ENCODE peak calls at places on chromosomes 7 and 10, in five cellular contexts. C is adrenal gland, S is cardiac fibroblast, A is fibroblast of mammary gland, Y is BJ. M is an unnamed sample.

GRCh38 chr10:22618081-22618785 is 96.1 kb downstream of the PIP4K2A start:
- DNase-seq in C (peak), S (peak), A (no peak), Y (no peak), M (peak)

GRCh38 chr10:6177880-6178281 is 24.9 kb upstream of the PFKFB3 start:
- DNase-seq in C (peak), S (no peak), A (no peak), Y (no peak), M (no peak)

GRCh38 chr7:130157700-130158099 is 47.5 kb downstream of the TMEM209 start:
- DNase-seq in C (no peak), S (no peak), A (no peak), Y (no peak), M (no peak)

GRCh38 chr7:41817386-41817785 is 114.5 kb upstream of the INHBA start:
- DNase-seq in C (no peak), S (no peak), A (peak), Y (no peak), M (peak)

GRCh38 chr7:132764762-132765161 is 188.5 kb upstream of the PLXNA4 start:
- DNase-seq in C (no peak), S (no peak), A (no peak), Y (no peak), M (no peak)

GRCh38 chr7:112594397-112594796 is 113.6 kb downstream of the LSMEM1 start:
- DNase-seq in C (no peak), S (peak), A (peak), Y (peak), M (peak)

GRCh38 chr10:97222346-97222961 is 36.7 kb upstream of the SLIT1 start:
- DNase-seq in C (peak), S (no peak), A (no peak), Y (no peak), M (no peak)

GRCh38 chr10:76035728-76036409 is 604.4 kb downstream of the LRMDA start:
- DNase-seq in C (peak), S (no peak), A (no peak), Y (no peak), M (no peak)

GRCh38 chr7:45656431-45656830 is 82.3 kb downstream of the ADCY1 start:
- DNase-seq in C (peak), S (no peak), A (no peak), Y (no peak), M (no peak)

GRCh38 chr10:62250594-62251198 is 17.9 kb downstream of the RTKN2 start:
- DNase-seq in C (no peak), S (no peak), A (peak), Y (no peak), M (peak)

GRCh38 chr10:49700997-49701396 is 21.5 kb downstream of the C10orf53 start:
- DNase-seq in C (no peak), S (no peak), A (no peak), Y (no peak), M (no peak)

GRCh38 chr10:44948713-44949112 is 10.9 kb upstream of the RASSF4 start:
- DNase-seq in C (peak), S (no peak), A (no peak), Y (no peak), M (no peak)

GRCh38 chr10:70054902-70055301 is 2.3 kb downstream of the MACROH2A2 start:
- DNase-seq in C (no peak), S (no peak), A (no peak), Y (no peak), M (no peak)

GRCh38 chr10:77168161-77168560 is 469.4 kb downstream of the KCNMA1 start:
- DNase-seq in C (no peak), S (no peak), A (no peak), Y (no peak), M (no peak)

GRCh38 chr10:86344714-86345161 is 21.9 kb downstream of the GRID1 start:
- DNase-seq in C (no peak), S (no peak), A (no peak), Y (no peak), M (no peak)

GRCh38 chr10:5527332-5528200 is 2.8 kb downstream of the CALML3 start:
- DNase-seq in C (no peak), S (no peak), A (no peak), Y (no peak), M (no peak)

GRCh38 chr10:5942471-5942870 is 34.9 kb downstream of the IL15RA start:
- DNase-seq in C (peak), S (peak), A (no peak), Y (no peak), M (no peak)

GRCh38 chr10:130728531-130729215 is 582.8 kb downstream of the TCERG1L start:
- DNase-seq in C (no peak), S (no peak), A (no peak), Y (no peak), M (no peak)

GRCh38 chr10:100109670-100110069 is 28.0 kb upstream of the CPN1 start:
- DNase-seq in C (no peak), S (no peak), A (no peak), Y (no peak), M (no peak)

GRCh38 chr10:128709975-128710794 is 584.0 kb upstream of the MKI67 start:
- DNase-seq in C (no peak), S (no peak), A (no peak), Y (no peak), M (no peak)

GRCh38 chr10:106836923-106837322 is 327.6 kb downstream of the SORCS1 start:
- DNase-seq in C (no peak), S (peak), A (peak), Y (no peak), M (no peak)

GRCh38 chr10:75431180-75432111 is at the start of gene LRMDA:
- DNase-seq in C (peak), S (peak), A (no peak), Y (no peak), M (peak)

GRCh38 chr7:149457766-149458165 is 3.1 kb downstream of the ZNF777 start:
- DNase-seq in C (no peak), S (no peak), A (no peak), Y (no peak), M (no peak)

GRCh38 chr7:123863461-123863860 is 18.5 kb downstream of the HYAL4 start:
- DNase-seq in C (no peak), S (no peak), A (no peak), Y (no peak), M (no peak)

GRCh38 chr10:88082391-88082790 is 219.0 kb downstream of the PTEN start:
- DNase-seq in C (no peak), S (no peak), A (no peak), Y (no peak), M (no peak)

GRCh38 chr7:36967387-36967786 is 243.1 kb upstream of the AOAH start:
- DNase-seq in C (peak), S (peak), A (peak), Y (no peak), M (peak)

GRCh38 chr7:134452991-134453473 is 5.9 kb downstream of the AKR1B1 start:
- DNase-seq in C (no peak), S (no peak), A (no peak), Y (no peak), M (no peak)

GRCh38 chr10:6151087-6151977 is 51.4 kb upstream of the PFKFB3 start:
- DNase-seq in C (peak), S (peak), A (peak), Y (no peak), M (peak)

GRCh38 chr7:3673524-3673923 is 372.5 kb downstream of the SDK1 start:
- DNase-seq in C (peak), S (peak), A (peak), Y (no peak), M (no peak)

GRCh38 chr7:95688931-95689453 is 83.4 kb upstream of the DYNC1I1 start:
- DNase-seq in C (peak), S (peak), A (peak), Y (no peak), M (peak)

GRCh38 chr10:32446701-32447406 is 914 bp downstream of the CCDC7 start:
- DNase-seq in C (no peak), S (peak), A (peak), Y (no peak), M (no peak)

GRCh38 chr7:85021090-85021704 is 165.7 kb downstream of the SEMA3D start:
- DNase-seq in C (no peak), S (peak), A (peak), Y (no peak), M (no peak)

GRCh38 chr10:117541909-117542705 is 439 bp upstream of the EMX2 start:
- DNase-seq in C (no peak), S (peak), A (peak), Y (peak), M (peak)
- TF ChIP-seq CTCF in C (no peak), S (no peak), A (no peak), Y (no peak), M (no peak)

GRCh38 chr10:80199828-80200227 is 5.5 kb downstream of the ANXA11 start:
- DNase-seq in C (peak), S (peak), A (peak), Y (no peak), M (peak)
- H3K4me3 ChIP-seq in C (no peak), S (no peak), A (no peak), Y (no peak), M (no peak)

DNA sequence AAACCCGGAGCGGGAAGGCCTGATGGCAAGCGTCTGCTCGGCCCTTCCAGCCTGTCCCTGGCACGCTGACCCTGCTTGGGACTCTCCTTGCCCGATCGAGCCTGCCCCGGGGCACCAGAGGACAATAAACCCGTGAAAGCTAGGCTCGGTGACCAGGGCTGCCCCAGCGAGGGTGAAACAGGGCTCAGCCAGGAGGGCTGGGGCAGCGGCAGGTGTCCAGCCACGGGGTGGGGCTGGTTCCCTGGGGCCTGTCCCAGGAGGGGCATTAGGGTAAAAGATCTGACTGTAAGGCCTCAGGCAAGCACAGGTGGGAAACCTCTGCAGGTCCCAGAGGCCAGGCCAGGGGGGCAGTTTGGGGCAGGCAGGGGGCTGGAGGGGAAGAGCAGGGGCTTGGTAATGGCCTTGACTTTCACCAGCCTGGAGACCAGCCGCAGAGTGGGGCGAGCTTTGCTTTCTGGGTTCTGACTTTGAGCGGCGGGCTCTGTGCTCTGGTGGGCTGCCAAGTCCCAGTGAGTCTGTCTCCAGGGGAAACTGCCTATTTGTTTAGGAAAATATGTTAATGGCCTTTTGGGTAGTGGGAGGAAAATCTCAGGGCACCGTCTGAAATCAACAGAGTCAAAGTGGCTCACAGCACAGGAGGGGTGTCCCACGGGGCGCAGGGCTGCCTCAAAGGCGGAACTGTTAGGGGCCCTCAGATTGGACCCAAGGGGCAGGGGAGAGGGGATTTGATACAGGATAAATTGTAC is 68.2 kb upstream of the INPP5A start:
- DNase-seq in C (no peak), S (no peak), A (no peak), Y (no peak), M (no peak)
- TF ChIP-seq CTCF in C (no peak), S (no peak), A (no peak), Y (no peak), M (no peak)

GRCh38 chr7:17302575-17303142 is 4.2 kb downstream of the AHR start:
- DNase-seq in C (no peak), S (peak), A (peak), Y (no peak), M (peak)
- H3K4me3 ChIP-seq in C (no peak), S (peak), A (peak), Y (no peak), M (peak)

DNA sequence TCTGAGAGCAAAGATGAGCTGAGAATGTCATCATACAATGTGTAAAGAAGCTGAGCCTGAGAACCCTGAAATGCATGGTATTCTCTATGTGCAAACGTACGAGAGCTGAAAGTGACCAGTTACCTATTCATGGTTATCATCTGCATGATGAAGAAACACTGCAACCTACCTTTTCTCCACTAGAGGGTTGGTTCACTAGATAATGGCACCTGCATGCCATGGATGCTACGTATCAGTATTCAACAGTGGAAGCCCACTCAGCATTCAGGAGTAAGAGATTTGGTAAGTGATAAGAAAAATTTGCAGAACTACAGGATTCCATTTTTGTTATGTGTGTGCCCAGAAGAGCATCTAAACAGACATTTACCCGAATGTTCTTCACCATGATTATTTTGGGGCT is 145.4 kb downstream of the PTPRN2 start:
- DNase-seq in C (no peak), S (no peak), A (no peak), Y (no peak), M (no peak)
- TF ChIP-seq CTCF in C (no peak), S (peak), A (no peak), Y (no peak), M (no peak)

GRCh38 chr7:100590077-100590737 is 4.1 kb downstream of the FBXO24 start:
- DNase-seq in C (no peak), S (peak), A (peak), Y (no peak), M (no peak)
- H3K4me3 ChIP-seq in C (no peak), S (peak), A (no peak), Y (no peak), M (no peak)